ENCODE peak calls at places on chromosomes 12 and 14, in ten cellular contexts. One of them, this sample, is unnamed.
A peak's percentile ranks its signal among the peaks of the same experiment; 100 is the strongest.

GRCh38 chr12:6921996-6922935 is 5.5 kb upstream of the ATN1 start:
- DNase-seq in cardiac fibroblast: no peak
- DNase-seq in HCT116: no peak
- DNase-seq in CD8-positive, alpha-beta memory T cell: no peak
- DNase-seq in foreskin fibroblast: no peak
- DNase-seq in BJ: no peak
- DNase-seq in AG09309: no peak
- DNase-seq in IMR-90: no peak
- DNase-seq in body of pancreas: no peak
- DNase-seq in neuronal stem cell: no peak
- DNase-seq in this sample: no peak

GRCh38 chr12:64782181-64782580 is 23.0 kb upstream of the GNS start:
- DNase-seq in IMR-90: no peak
- DNase-seq in cardiac fibroblast: no peak
- DNase-seq in BJ: no peak
- DNase-seq in CD8-positive, alpha-beta memory T cell: no peak
- DNase-seq in neuronal stem cell: no peak
- DNase-seq in AG09309: no peak
- DNase-seq in HCT116: no peak
- DNase-seq in body of pancreas: no peak
- DNase-seq in foreskin fibroblast: no peak
- DNase-seq in this sample: no peak

GRCh38 chr12:56271031-56271430 is 4.3 kb downstream of the COQ10A start:
- DNase-seq in body of pancreas: no peak
- DNase-seq in AG09309: no peak
- DNase-seq in cardiac fibroblast: peak; percentile 49
- DNase-seq in IMR-90: peak; percentile 31
- DNase-seq in HCT116: no peak
- DNase-seq in CD8-positive, alpha-beta memory T cell: no peak
- DNase-seq in neuronal stem cell: no peak
- DNase-seq in foreskin fibroblast: no peak
- DNase-seq in BJ: no peak
- DNase-seq in this sample: no peak

GRCh38 chr14:68349900-68350323 is 443.0 kb downstream of the ZFP36L1 start:
- DNase-seq in AG09309: no peak
- DNase-seq in cardiac fibroblast: peak; percentile 37
- DNase-seq in BJ: no peak
- DNase-seq in IMR-90: peak; percentile 92
- DNase-seq in foreskin fibroblast: peak; percentile 57
- DNase-seq in neuronal stem cell: no peak
- DNase-seq in CD8-positive, alpha-beta memory T cell: no peak
- DNase-seq in HCT116: no peak
- DNase-seq in body of pancreas: no peak
- DNase-seq in this sample: no peak

GRCh38 chr12:47686645-47687240 is 19.1 kb downstream of the RPAP3 start:
- DNase-seq in neuronal stem cell: peak; percentile 11
- DNase-seq in cardiac fibroblast: peak; percentile 72
- DNase-seq in HCT116: peak; percentile 18
- DNase-seq in body of pancreas: no peak
- DNase-seq in IMR-90: peak; percentile 67
- DNase-seq in BJ: no peak
- DNase-seq in foreskin fibroblast: peak; percentile 40
- DNase-seq in AG09309: peak; percentile 27
- DNase-seq in CD8-positive, alpha-beta memory T cell: no peak
- DNase-seq in this sample: no peak

GRCh38 chr12:108193922-108194321 is 64.8 kb downstream of the WSCD2 start:
- DNase-seq in HCT116: peak; percentile 2
- DNase-seq in AG09309: no peak
- DNase-seq in body of pancreas: peak; percentile 38
- DNase-seq in cardiac fibroblast: peak; percentile 18
- DNase-seq in BJ: no peak
- DNase-seq in IMR-90: peak; percentile 3
- DNase-seq in neuronal stem cell: peak; percentile 27
- DNase-seq in CD8-positive, alpha-beta memory T cell: no peak
- DNase-seq in foreskin fibroblast: no peak
- DNase-seq in this sample: no peak

GRCh38 chr12:104454997-104455396 is 1.8 kb upstream of the CHST11 start:
- DNase-seq in CD8-positive, alpha-beta memory T cell: no peak
- DNase-seq in HCT116: peak; percentile 57
- DNase-seq in neuronal stem cell: no peak
- DNase-seq in AG09309: no peak
- DNase-seq in BJ: no peak
- DNase-seq in cardiac fibroblast: peak; percentile 31
- DNase-seq in foreskin fibroblast: peak; percentile 69
- DNase-seq in body of pancreas: no peak
- DNase-seq in IMR-90: peak; percentile 44
- DNase-seq in this sample: peak; percentile 86

GRCh38 chr14:93533437-93533836 is 102.7 kb downstream of the UNC79 start:
- DNase-seq in IMR-90: no peak
- DNase-seq in foreskin fibroblast: no peak
- DNase-seq in neuronal stem cell: no peak
- DNase-seq in AG09309: no peak
- DNase-seq in CD8-positive, alpha-beta memory T cell: no peak
- DNase-seq in BJ: no peak
- DNase-seq in HCT116: no peak
- DNase-seq in cardiac fibroblast: no peak
- DNase-seq in body of pancreas: no peak
- DNase-seq in this sample: no peak

GRCh38 chr12:119803391-119803791 is 73.7 kb downstream of the CIT start:
- DNase-seq in CD8-positive, alpha-beta memory T cell: no peak
- DNase-seq in cardiac fibroblast: peak; percentile 66
- DNase-seq in body of pancreas: peak; percentile 11
- DNase-seq in BJ: no peak
- DNase-seq in HCT116: no peak
- DNase-seq in IMR-90: peak; percentile 42
- DNase-seq in neuronal stem cell: peak; percentile 38
- DNase-seq in AG09309: peak; percentile 32
- DNase-seq in foreskin fibroblast: peak; percentile 71
- DNase-seq in this sample: no peak

GRCh38 chr12:119802472-119802871 is 74.6 kb downstream of the CIT start:
- DNase-seq in IMR-90: peak; percentile 59
- DNase-seq in AG09309: peak; percentile 53
- DNase-seq in HCT116: no peak
- DNase-seq in CD8-positive, alpha-beta memory T cell: no peak
- DNase-seq in BJ: no peak
- DNase-seq in cardiac fibroblast: peak; percentile 77
- DNase-seq in body of pancreas: no peak
- DNase-seq in neuronal stem cell: no peak
- DNase-seq in foreskin fibroblast: peak; percentile 79
- DNase-seq in this sample: no peak

GRCh38 chr12:119808441-119808840 is 68.7 kb downstream of the CIT start:
- DNase-seq in IMR-90: peak; percentile 32
- DNase-seq in AG09309: peak; percentile 61
- DNase-seq in neuronal stem cell: no peak
- DNase-seq in cardiac fibroblast: no peak
- DNase-seq in BJ: no peak
- DNase-seq in CD8-positive, alpha-beta memory T cell: no peak
- DNase-seq in HCT116: no peak
- DNase-seq in body of pancreas: no peak
- DNase-seq in foreskin fibroblast: peak; percentile 33
- DNase-seq in this sample: no peak

GRCh38 chr12:119807380-119807779 is 69.7 kb downstream of the CIT start:
- DNase-seq in HCT116: no peak
- DNase-seq in CD8-positive, alpha-beta memory T cell: no peak
- DNase-seq in BJ: no peak
- DNase-seq in body of pancreas: no peak
- DNase-seq in cardiac fibroblast: no peak
- DNase-seq in IMR-90: no peak
- DNase-seq in AG09309: no peak
- DNase-seq in foreskin fibroblast: no peak
- DNase-seq in neuronal stem cell: no peak
- DNase-seq in this sample: no peak

GRCh38 chr12:119804011-119804641 is 73.0 kb downstream of the CIT start:
- DNase-seq in cardiac fibroblast: peak; percentile 56
- DNase-seq in IMR-90: peak; percentile 78
- DNase-seq in AG09309: no peak
- DNase-seq in body of pancreas: peak; percentile 49
- DNase-seq in neuronal stem cell: peak; percentile 68
- DNase-seq in BJ: no peak
- DNase-seq in CD8-positive, alpha-beta memory T cell: no peak
- DNase-seq in HCT116: peak; percentile 33
- DNase-seq in foreskin fibroblast: peak; percentile 80
- DNase-seq in this sample: peak; percentile 47
- H3K4me3 ChIP-seq in cardiac fibroblast: peak overlapping the region; percentile 42
- H3K4me3 ChIP-seq in IMR-90: peak overlapping the region; percentile 5
- H3K4me3 ChIP-seq in AG09309: peak overlapping the region; percentile 43
- H3K4me3 ChIP-seq in body of pancreas: no peak overlapping the region
- H3K4me3 ChIP-seq in neuronal stem cell: peak overlapping the region; percentile 36
- H3K4me3 ChIP-seq in BJ: peak overlapping the region; percentile 49
- H3K4me3 ChIP-seq in CD8-positive, alpha-beta memory T cell: no peak overlapping the region
- H3K4me3 ChIP-seq in HCT116: no peak overlapping the region
- H3K4me3 ChIP-seq in foreskin fibroblast: peak overlapping the region; percentile 48
- H3K4me3 ChIP-seq in this sample: no peak overlapping the region

DNA sequence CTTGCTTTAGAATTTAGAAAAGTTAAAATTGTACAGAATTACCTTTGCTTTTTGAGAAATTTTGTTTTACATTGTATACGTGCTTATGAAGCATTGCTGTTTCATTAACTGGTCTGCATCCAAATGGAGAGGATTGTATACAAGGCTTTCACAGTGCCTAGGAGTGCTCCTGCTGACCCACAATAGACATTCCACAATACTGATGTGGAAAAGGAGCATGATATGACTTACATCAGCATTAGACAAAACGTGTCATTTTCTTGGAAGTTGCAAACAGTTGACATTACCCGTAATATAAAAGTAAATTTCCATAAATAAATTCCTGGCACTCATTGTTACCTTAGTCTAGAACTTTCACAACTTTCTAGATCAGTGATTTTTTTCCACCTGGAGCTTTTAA is 1.9 kb downstream of the PRKD1 start:
- DNase-seq in BJ: no peak
- DNase-seq in HCT116: no peak
- DNase-seq in foreskin fibroblast: no peak
- DNase-seq in CD8-positive, alpha-beta memory T cell: no peak
- DNase-seq in neuronal stem cell: no peak
- DNase-seq in cardiac fibroblast: peak; percentile 34
- DNase-seq in body of pancreas: no peak
- DNase-seq in IMR-90: peak; percentile 49
- DNase-seq in AG09309: no peak
- DNase-seq in this sample: no peak
- H3K4me3 ChIP-seq in BJ: peak overlapping the region; percentile 62
- H3K4me3 ChIP-seq in HCT116: no peak overlapping the region
- H3K4me3 ChIP-seq in foreskin fibroblast: peak overlapping the region; percentile 86
- H3K4me3 ChIP-seq in CD8-positive, alpha-beta memory T cell: no peak overlapping the region
- H3K4me3 ChIP-seq in neuronal stem cell: no peak overlapping the region
- H3K4me3 ChIP-seq in cardiac fibroblast: peak overlapping the region; percentile 88
- H3K4me3 ChIP-seq in body of pancreas: no peak overlapping the region
- H3K4me3 ChIP-seq in IMR-90: peak overlapping the region; percentile 75
- H3K4me3 ChIP-seq in AG09309: peak overlapping the region; percentile 83
- H3K4me3 ChIP-seq in this sample: no peak overlapping the region

GRCh38 chr12:89427508-89428156 is 75.3 kb upstream of the DUSP6 start:
- DNase-seq in CD8-positive, alpha-beta memory T cell: no peak
- DNase-seq in IMR-90: no peak
- DNase-seq in cardiac fibroblast: no peak
- DNase-seq in body of pancreas: no peak
- DNase-seq in HCT116: no peak
- DNase-seq in AG09309: no peak
- DNase-seq in neuronal stem cell: no peak
- DNase-seq in BJ: no peak
- DNase-seq in foreskin fibroblast: no peak
- DNase-seq in this sample: no peak

GRCh38 chr12:89432396-89432795 is 80.1 kb upstream of the DUSP6 start:
- DNase-seq in foreskin fibroblast: no peak
- DNase-seq in neuronal stem cell: no peak
- DNase-seq in IMR-90: no peak
- DNase-seq in CD8-positive, alpha-beta memory T cell: no peak
- DNase-seq in AG09309: no peak
- DNase-seq in HCT116: no peak
- DNase-seq in BJ: no peak
- DNase-seq in cardiac fibroblast: no peak
- DNase-seq in body of pancreas: no peak
- DNase-seq in this sample: no peak

GRCh38 chr12:89424846-89425245 is 72.5 kb upstream of the DUSP6 start:
- DNase-seq in IMR-90: no peak
- DNase-seq in CD8-positive, alpha-beta memory T cell: no peak
- DNase-seq in BJ: no peak
- DNase-seq in body of pancreas: no peak
- DNase-seq in HCT116: no peak
- DNase-seq in cardiac fibroblast: no peak
- DNase-seq in AG09309: no peak
- DNase-seq in foreskin fibroblast: no peak
- DNase-seq in neuronal stem cell: no peak
- DNase-seq in this sample: no peak

GRCh38 chr12:89433634-89434033 is 81.3 kb upstream of the DUSP6 start:
- DNase-seq in AG09309: no peak
- DNase-seq in IMR-90: peak; percentile 47
- DNase-seq in CD8-positive, alpha-beta memory T cell: no peak
- DNase-seq in cardiac fibroblast: no peak
- DNase-seq in foreskin fibroblast: no peak
- DNase-seq in BJ: no peak
- DNase-seq in HCT116: no peak
- DNase-seq in neuronal stem cell: no peak
- DNase-seq in body of pancreas: no peak
- DNase-seq in this sample: no peak

DNA sequence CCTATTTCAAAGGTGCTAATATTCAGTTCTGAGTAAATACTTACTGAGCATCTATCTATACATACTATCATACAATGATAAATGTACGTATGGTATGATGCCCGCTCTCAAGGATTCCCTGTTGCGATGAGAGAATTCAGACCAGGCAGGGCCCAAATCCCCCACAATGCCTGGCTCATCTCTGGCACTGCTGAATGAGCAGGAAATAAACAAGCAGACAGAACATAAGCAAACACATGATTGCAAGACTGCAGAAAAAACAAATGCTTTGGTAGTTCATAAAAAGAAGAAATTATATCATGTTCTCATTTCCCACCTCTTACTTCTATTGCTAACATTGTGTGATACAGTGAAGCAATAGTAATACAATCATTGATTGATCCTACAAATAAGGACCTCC is 77.2 kb upstream of the DUSP6 start:
- DNase-seq in cardiac fibroblast: no peak
- DNase-seq in body of pancreas: no peak
- DNase-seq in HCT116: no peak
- DNase-seq in AG09309: no peak
- DNase-seq in foreskin fibroblast: no peak
- DNase-seq in BJ: no peak
- DNase-seq in neuronal stem cell: no peak
- DNase-seq in IMR-90: no peak
- DNase-seq in CD8-positive, alpha-beta memory T cell: no peak
- DNase-seq in this sample: no peak
- H3K4me3 ChIP-seq in cardiac fibroblast: no peak overlapping the region
- H3K4me3 ChIP-seq in body of pancreas: no peak overlapping the region
- H3K4me3 ChIP-seq in HCT116: no peak overlapping the region
- H3K4me3 ChIP-seq in AG09309: no peak overlapping the region
- H3K4me3 ChIP-seq in foreskin fibroblast: no peak overlapping the region
- H3K4me3 ChIP-seq in BJ: no peak overlapping the region
- H3K4me3 ChIP-seq in neuronal stem cell: no peak overlapping the region
- H3K4me3 ChIP-seq in IMR-90: no peak overlapping the region
- H3K4me3 ChIP-seq in CD8-positive, alpha-beta memory T cell: no peak overlapping the region
- H3K4me3 ChIP-seq in this sample: no peak overlapping the region

GRCh38 chr14:90760055-90760444 is 56.2 kb downstream of the TTC7B start:
- DNase-seq in BJ: no peak
- DNase-seq in cardiac fibroblast: no peak
- DNase-seq in body of pancreas: no peak
- DNase-seq in AG09309: no peak
- DNase-seq in foreskin fibroblast: no peak
- DNase-seq in IMR-90: no peak
- DNase-seq in HCT116: no peak
- DNase-seq in neuronal stem cell: no peak
- DNase-seq in CD8-positive, alpha-beta memory T cell: no peak
- DNase-seq in this sample: no peak

GRCh38 chr14:90758028-90758889 is 58.0 kb downstream of the TTC7B start:
- DNase-seq in AG09309: peak; percentile 42
- DNase-seq in cardiac fibroblast: peak; percentile 94
- DNase-seq in body of pancreas: peak; percentile 93
- DNase-seq in neuronal stem cell: peak; percentile 91
- DNase-seq in IMR-90: peak; percentile 85
- DNase-seq in BJ: peak; percentile 47
- DNase-seq in foreskin fibroblast: peak; percentile 87
- DNase-seq in CD8-positive, alpha-beta memory T cell: peak; percentile 94
- DNase-seq in HCT116: peak; percentile 79
- DNase-seq in this sample: peak; percentile 78

GRCh38 chr14:90760591-90761316 is 55.5 kb downstream of the TTC7B start:
- DNase-seq in cardiac fibroblast: peak; percentile 52
- DNase-seq in HCT116: no peak
- DNase-seq in foreskin fibroblast: peak; percentile 22
- DNase-seq in neuronal stem cell: peak; percentile 26
- DNase-seq in BJ: no peak
- DNase-seq in AG09309: no peak
- DNase-seq in CD8-positive, alpha-beta memory T cell: no peak
- DNase-seq in IMR-90: peak; percentile 33
- DNase-seq in body of pancreas: no peak
- DNase-seq in this sample: no peak

GRCh38 chr14:90758959-90759358 is 57.3 kb downstream of the TTC7B start:
- DNase-seq in CD8-positive, alpha-beta memory T cell: no peak
- DNase-seq in body of pancreas: peak; percentile 30
- DNase-seq in IMR-90: peak; percentile 4
- DNase-seq in neuronal stem cell: no peak
- DNase-seq in HCT116: no peak
- DNase-seq in AG09309: no peak
- DNase-seq in BJ: peak; percentile 18
- DNase-seq in cardiac fibroblast: peak; percentile 46
- DNase-seq in foreskin fibroblast: peak; percentile 41
- DNase-seq in this sample: no peak

GRCh38 chr14:90759370-90760054 is 56.7 kb downstream of the TTC7B start:
- DNase-seq in cardiac fibroblast: no peak
- DNase-seq in BJ: no peak
- DNase-seq in CD8-positive, alpha-beta memory T cell: no peak
- DNase-seq in body of pancreas: no peak
- DNase-seq in foreskin fibroblast: no peak
- DNase-seq in AG09309: no peak
- DNase-seq in neuronal stem cell: no peak
- DNase-seq in HCT116: no peak
- DNase-seq in IMR-90: no peak
- DNase-seq in this sample: no peak
- H3K4me3 ChIP-seq in cardiac fibroblast: no peak overlapping the region
- H3K4me3 ChIP-seq in BJ: no peak overlapping the region
- H3K4me3 ChIP-seq in CD8-positive, alpha-beta memory T cell: peak overlapping the region; percentile 78
- H3K4me3 ChIP-seq in body of pancreas: no peak overlapping the region
- H3K4me3 ChIP-seq in foreskin fibroblast: no peak overlapping the region
- H3K4me3 ChIP-seq in AG09309: no peak overlapping the region
- H3K4me3 ChIP-seq in neuronal stem cell: no peak overlapping the region
- H3K4me3 ChIP-seq in HCT116: no peak overlapping the region
- H3K4me3 ChIP-seq in IMR-90: no peak overlapping the region
- H3K4me3 ChIP-seq in this sample: no peak overlapping the region

This sample was measured in PC-9.